ENCODE peak calls at places on chromosomes 16 and 17, in seven cellular contexts. J is A673, A is heart right ventricle, S is Caco-2, W is keratinocyte, V is neuronal stem cell, E is adipocyte. D is an unnamed sample. For H3K9me3, the result is how much of the 10 kb centered on the place peaks cover.

GRCh38 chr17:14058051-14058450 is 11.3 kb upstream of the COX10 start:
- DNase-seq in A (no peak), W (no peak), V (no peak), J (no peak), S (no peak), E (peak), D (no peak)

GRCh38 chr17:46890638-46891037 is 32.3 kb upstream of the GOSR2 start:
- DNase-seq in E (no peak), V (no peak), A (no peak), J (no peak), W (no peak), S (no peak), D (no peak)

GRCh38 chr17:75365009-75365930 is 40.2 kb downstream of the GRB2 start:
- DNase-seq in W (no peak), J (no peak), A (no peak), V (no peak), S (no peak), E (no peak), D (no peak)

GRCh38 chr16:57092786-57093301 is 461 bp downstream of the CPNE2 start:
- DNase-seq in S (no peak), V (no peak), W (no peak), E (peak), J (peak), A (no peak), D (peak)

GRCh38 chr16:66668777-66669444 is 27.6 kb downstream of the CMTM4 start:
- DNase-seq in S (no peak), E (peak), W (no peak), V (no peak), J (no peak), A (no peak), D (no peak)

GRCh38 chr17:81711814-81712467 is at the start of gene SLC25A10:
- DNase-seq in W (no peak), A (peak), J (peak), E (peak), V (peak), S (peak), D (peak)

GRCh38 chr16:86601356-86601755 is 23.0 kb downstream of the FOXL1 start:
- DNase-seq in J (no peak), V (no peak), E (no peak), A (no peak), W (no peak), S (no peak), D (no peak)

GRCh38 chr16:8621572-8622314 is at the start of gene METTL22:
- DNase-seq in A (peak), V (peak), W (peak), J (peak), E (peak), S (peak), D (peak)

GRCh38 chr16:59527206-59527997 is 793.3 kb upstream of the GOT2 start:
- DNase-seq in A (no peak), V (no peak), S (no peak), W (no peak), J (peak), E (peak), D (no peak)

GRCh38 chr17:9693755-9694154 is 48.4 kb downstream of the USP43 start:
- DNase-seq in E (no peak), A (no peak), J (no peak), V (no peak), W (no peak), S (no peak), D (no peak)

GRCh38 chr17:39152134-39152884 is 872 bp upstream of the PLXDC1 start:
- DNase-seq in S (no peak), V (peak), E (no peak), A (peak), J (no peak), W (no peak), D (no peak)

GRCh38 chr16:64174327-64174726 is 947.5 kb downstream of the CDH11 start:
- DNase-seq in V (no peak), W (no peak), S (no peak), E (no peak), J (no peak), A (no peak), D (no peak)

GRCh38 chr17:74199306-74200092 is 4.0 kb upstream of the RPL38 start:
- DNase-seq in S (peak), A (peak), V (peak), J (peak), W (no peak), E (peak), D (peak)

GRCh38 chr17:58593121-58593520 is 78.7 kb upstream of the MTMR4 start:
- DNase-seq in A (no peak), W (no peak), E (no peak), V (no peak), S (no peak), J (no peak), D (no peak)

GRCh38 chr17:81863833-81864768 is 3.8 kb upstream of the P4HB start:
- DNase-seq in W (no peak), J (no peak), V (no peak), E (no peak), S (no peak), A (no peak), D (no peak)

GRCh38 chr17:30346211-30346831 is 12.5 kb upstream of the TMIGD1 start:
- DNase-seq in S (no peak), W (no peak), J (no peak), A (no peak), V (no peak), E (no peak), D (no peak)

GRCh38 chr16:24993722-24994686 is 21.2 kb downstream of the ARHGAP17 start:
- DNase-seq in W (peak), J (no peak), V (no peak), A (no peak), E (peak), S (no peak), D (no peak)

GRCh38 chr16:68234188-68235104 is 1.5 kb downstream of the ESRP2 start:
- DNase-seq in V (no peak), S (peak), A (no peak), W (peak), E (no peak), J (no peak), D (peak)
- H3K4me3 ChIP-seq in V (peak), S (peak), A (no peak), W (peak), E (no peak), J (no peak), D (peak)

GRCh38 chr17:40268141-40268712 is 19.5 kb upstream of the CDC6 start:
- DNase-seq in V (no peak), S (no peak), A (no peak), J (no peak), W (no peak), E (no peak), D (no peak)
- H3K9me3 ChIP-seq in V (under half), S (under half), A (under half), J (under half), W (under half), E (under half), D (under half)

GRCh38 chr17:8137645-8138342 is 13.9 kb upstream of the HES7 start:
- DNase-seq in W (no peak), V (no peak), J (no peak), S (no peak), E (no peak), A (no peak), D (no peak)

GRCh38 chr17:8140413-8141029 is 11.7 kb downstream of the PER1 start:
- DNase-seq in W (no peak), V (no peak), A (no peak), J (no peak), S (no peak), E (no peak), D (peak)

GRCh38 chr17:8138672-8139371 is 13.4 kb downstream of the PER1 start:
- DNase-seq in W (no peak), S (peak), E (peak), A (peak), V (peak), J (peak), D (peak)

GRCh38 chr17:8140058-8140412 is 12.2 kb downstream of the PER1 start:
- DNase-seq in J (no peak), W (no peak), A (no peak), E (no peak), V (no peak), S (no peak), D (peak)

DNA sequence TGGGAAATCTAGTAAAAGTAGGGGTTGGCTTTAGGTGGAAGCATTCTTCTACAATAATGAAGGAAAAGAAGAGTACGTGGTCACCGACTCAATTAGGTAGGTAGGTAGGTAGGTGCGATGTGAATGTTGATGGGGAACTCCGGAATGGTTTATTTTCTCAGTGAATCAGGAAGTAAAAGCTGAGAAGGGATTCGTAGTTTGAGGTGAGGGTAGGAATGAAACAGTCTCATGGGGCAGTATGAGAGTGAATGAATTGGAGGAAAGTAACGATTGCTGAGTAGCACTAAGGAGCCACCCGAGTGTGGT is 13.9 kb downstream of the PER1 start:
- DNase-seq in A (no peak), V (no peak), J (no peak), W (no peak), E (no peak), S (no peak), D (no peak)
- H3K4me3 ChIP-seq in A (no peak), V (peak), J (peak), W (peak), E (peak), S (peak), D (peak)

GRCh38 chr16:80034469-80034826 is 433.9 kb upstream of the MAF start:
- DNase-seq in W (no peak), S (no peak), V (no peak), J (no peak), E (no peak), A (no peak), D (no peak)

GRCh38 chr16:80033783-80034468 is 433.4 kb upstream of the MAF start:
- DNase-seq in S (no peak), E (no peak), A (no peak), V (no peak), W (no peak), J (no peak), D (no peak)

GRCh38 chr16:80039777-80040176 is 439.2 kb upstream of the MAF start:
- DNase-seq in W (no peak), E (no peak), J (no peak), S (no peak), V (no peak), A (no peak), D (no peak)

GRCh38 chr16:80038566-80038965 is 438.0 kb upstream of the MAF start:
- DNase-seq in A (no peak), W (no peak), S (no peak), E (no peak), V (no peak), J (no peak), D (no peak)

GRCh38 chr16:80034948-80035700 is 434.6 kb upstream of the MAF start:
- DNase-seq in V (no peak), E (no peak), W (no peak), S (no peak), A (no peak), J (no peak), D (no peak)
- H3K9me3 ChIP-seq in V (under half), E (under half), W (under half), S (under half), A (under half), J (under half), D (under half)

GRCh38 chr16:84499638-84500037 is 4.8 kb downstream of the MEAK7 start:
- DNase-seq in W (no peak), E (no peak), J (no peak), S (peak), V (no peak), A (no peak), D (no peak)
- H3K4me3 ChIP-seq in W (no peak), E (no peak), J (no peak), S (no peak), V (no peak), A (no peak), D (no peak)

DNA sequence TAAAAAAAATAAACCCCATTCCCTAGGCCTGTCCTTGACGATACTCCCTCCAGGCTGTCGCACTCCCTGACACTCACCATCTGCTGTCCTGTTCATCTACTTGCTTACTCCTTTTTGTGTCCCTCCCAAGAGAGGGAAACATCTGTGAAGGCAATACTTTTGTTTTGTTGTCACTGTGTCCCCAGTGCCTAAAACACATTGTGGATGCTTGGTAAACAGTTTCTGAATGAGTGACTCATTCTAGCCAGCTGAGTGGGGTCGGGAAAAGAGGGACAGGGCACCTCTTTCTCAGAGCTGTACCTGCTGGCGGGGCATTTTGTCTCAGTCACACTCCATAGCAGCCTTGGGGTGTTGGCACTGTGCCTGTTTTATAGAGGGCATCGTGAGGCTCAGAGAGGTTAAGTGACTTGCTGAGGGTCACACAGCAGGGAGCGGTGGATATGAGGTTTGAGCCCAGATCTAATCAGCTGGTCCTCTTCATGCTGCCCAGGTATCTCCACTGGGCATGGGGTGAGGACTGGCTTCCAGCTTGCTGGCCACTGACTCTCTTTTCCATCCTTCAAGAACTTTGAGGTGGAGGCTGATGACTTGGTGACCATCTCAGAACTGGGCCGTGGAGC is 15.6 kb downstream of the MAP2K3 start:
- DNase-seq in E (no peak), S (no peak), W (no peak), J (no peak), A (no peak), V (no peak), D (no peak)
- H3K9me3 ChIP-seq in E (under half), S (under half), W (under half), J (under half), A (under half), V (under half), D (under half)

GRCh38 chr17:20775331-20775730 is 195.8 kb downstream of the CDRT15L2 start:
- DNase-seq in J (no peak), V (no peak), S (no peak), E (no peak), W (no peak), A (no peak), D (no peak)

GRCh38 chr17:20779521-20779920 is 200.0 kb downstream of the CDRT15L2 start:
- DNase-seq in V (no peak), A (no peak), J (no peak), E (no peak), W (no peak), S (no peak), D (no peak)

GRCh38 chr17:20771104-20771503 is 191.6 kb downstream of the CDRT15L2 start:
- DNase-seq in S (no peak), V (no peak), W (no peak), J (no peak), A (no peak), E (no peak), D (no peak)

GRCh38 chr17:20774472-20775135 is 195.1 kb downstream of the CDRT15L2 start:
- DNase-seq in J (no peak), A (no peak), W (no peak), V (no peak), S (no peak), E (peak), D (no peak)
- H3K4me3 ChIP-seq in J (no peak), A (no peak), W (no peak), V (no peak), S (no peak), E (peak), D (no peak)

D was measured in lower lobe of right lung.